ENCODE peak calls at places on chromosomes 11 and 22, in eight cellular contexts. V is thoracic aorta; S is fibroblast of lung; T is activated T-helper 9 cell treated with anti-CD3 and anti-CD28 coated beads, Interleukin-2, amount 50 U/mL, for 16 hours; K is stimulated activated CD8-positive, alpha-beta memory T cell treated with anti-CD3 and anti-CD28 coated beads, Interleukin-4, amount 100 ng/mL, for 1 hour; P is MM.1S; D is EH; I is DMS53. Q is an unnamed sample.
A peak's percentile ranks its signal among the peaks of the same experiment; 100 is the strongest.

GRCh38 chr11:62879554-62879953 is 1.1 kb upstream of the SLC3A2 start:
- DNase-seq in V (no peak), S (no peak), T (no peak), K (no peak), P (no peak), D (peak; percentile 19), I (no peak), Q (no peak)

GRCh38 chr11:84780689-84781293 is 846.4 kb downstream of the DLG2 start:
- DNase-seq in V (no peak), S (peak; percentile 39), T (no peak), K (no peak), P (peak; percentile 54), D (peak; percentile 22), I (peak; percentile 92), Q (peak; percentile 49)

GRCh38 chr11:120013325-120014250 is 124.3 kb downstream of the TRIM29 start:
- DNase-seq in V (no peak), S (peak; percentile 19), T (no peak), K (no peak), P (no peak), D (peak; percentile 7), I (peak; percentile 71), Q (peak; percentile 76)

GRCh38 chr11:28679795-28680194 is 571.6 kb downstream of the METTL15 start:
- DNase-seq in V (no peak), S (peak; percentile 82), T (no peak), K (no peak), P (no peak), D (peak; percentile 95), I (no peak), Q (no peak)

GRCh38 chr11:76369406-76369805 is 11.5 kb downstream of the THAP12 start:
- DNase-seq in V (no peak), S (no peak), T (no peak), K (no peak), P (no peak), D (no peak), I (peak; percentile 72), Q (no peak)

GRCh38 chr11:73996161-73996747 is 12.6 kb downstream of the UCP3 start:
- DNase-seq in V (no peak), S (no peak), T (no peak), K (no peak), P (no peak), D (no peak), I (peak; percentile 95), Q (no peak)

GRCh38 chr11:96341237-96342130 is 1.5 kb downstream of the MAML2 start:
- DNase-seq in V (no peak), S (peak; percentile 45), T (peak; percentile 55), K (peak; percentile 32), P (peak; percentile 85), D (peak; percentile 58), I (peak; percentile 48), Q (peak; percentile 54)

GRCh38 chr11:133910101-133910500 is 46.7 kb downstream of the IGSF9B start:
- DNase-seq in V (no peak), S (no peak), T (no peak), K (no peak), P (no peak), D (no peak), I (no peak), Q (no peak)

GRCh38 chr22:45235101-45235777 is 5.5 kb downstream of the KIAA0930 start:
- DNase-seq in V (no peak), S (no peak), T (no peak), K (no peak), P (peak; percentile 88), D (no peak), I (peak; percentile 45), Q (no peak)

GRCh38 chr11:64044730-64045386 is 9.1 kb downstream of the FLRT1 start:
- DNase-seq in V (no peak), S (no peak), T (no peak), K (no peak), P (no peak), D (no peak), I (peak; percentile 65), Q (peak; percentile 76)

GRCh38 chr11:106480581-106481185 is 403.2 kb downstream of the AASDHPPT start:
- DNase-seq in V (no peak), S (peak; percentile 86), T (no peak), K (no peak), P (no peak), D (no peak), I (no peak), Q (no peak)

GRCh38 chr22:27193636-27194035 is 536.2 kb downstream of the MIAT start:
- DNase-seq in V (no peak), S (no peak), T (no peak), K (no peak), P (no peak), D (no peak), I (no peak), Q (no peak)

GRCh38 chr11:116387623-116388022 is 385.2 kb downstream of the BUD13 start:
- DNase-seq in V (no peak), S (no peak), T (no peak), K (no peak), P (no peak), D (no peak), I (no peak), Q (peak; percentile 68)

GRCh38 chr11:128714881-128715280 is 21.0 kb downstream of the FLI1 start:
- DNase-seq in V (no peak), S (peak; percentile 100), T (no peak), K (no peak), P (no peak), D (peak; percentile 100), I (no peak), Q (no peak)

GRCh38 chr11:8090756-8091155 is 9.7 kb downstream of the TUB start:
- DNase-seq in V (no peak), S (peak; percentile 32), T (no peak), K (no peak), P (peak; percentile 38), D (peak; percentile 42), I (peak; percentile 44), Q (peak; percentile 74)

GRCh38 chr11:69321877-69322350 is 28.0 kb downstream of the MYEOV start:
- DNase-seq in V (peak; percentile 54), S (peak; percentile 98), T (no peak), K (no peak), P (no peak), D (peak; percentile 99), I (no peak), Q (peak; percentile 2)

GRCh38 chr11:86990520-86990919 is 35.3 kb upstream of the FZD4 start:
- DNase-seq in V (no peak), S (peak; percentile 86), T (no peak), K (no peak), P (no peak), D (peak; percentile 82), I (no peak), Q (no peak)

GRCh38 chr11:121112498-121113455 is 11.7 kb downstream of the TECTA start:
- DNase-seq in V (peak; percentile 9), S (peak; percentile 77), T (no peak), K (no peak), P (peak; percentile 68), D (peak; percentile 75), I (peak; percentile 92), Q (peak; percentile 74)

GRCh38 chr11:8283510-8284272 is 20.0 kb upstream of the LMO1 start:
- DNase-seq in V (no peak), S (peak; percentile 21), T (no peak), K (no peak), P (no peak), D (no peak), I (peak; percentile 80), Q (peak; percentile 96)

GRCh38 chr11:34756591-34756990 is 135.7 kb downstream of the EHF start:
- DNase-seq in V (no peak), S (no peak), T (no peak), K (no peak), P (no peak), D (no peak), I (no peak), Q (no peak)

GRCh38 chr22:38953091-38953490 is 4.3 kb upstream of the APOBEC3A start:
- DNase-seq in V (no peak), S (no peak), T (no peak), K (no peak), P (no peak), D (no peak), I (no peak), Q (no peak)

GRCh38 chr22:36175892-36176291 is 15.3 kb upstream of the APOL3 start:
- DNase-seq in V (no peak), S (no peak), T (no peak), K (no peak), P (no peak), D (no peak), I (peak; percentile 4), Q (no peak)

GRCh38 chr11:69632900-69633299 is 8.1 kb upstream of the CCND1 start:
- DNase-seq in V (no peak), S (no peak), T (no peak), K (no peak), P (no peak), D (no peak), I (no peak), Q (no peak)

GRCh38 chr22:20783844-20784723 is 10.2 kb downstream of the SERPIND1 start:
- DNase-seq in V (no peak), S (peak; percentile 64), T (no peak), K (no peak), P (peak; percentile 67), D (peak; percentile 70), I (peak; percentile 51), Q (peak; percentile 69)

GRCh38 chr11:8092587-8093424 is 11.8 kb downstream of the TUB start:
- DNase-seq in V (peak; percentile 22), S (peak; percentile 57), T (peak; percentile 12), K (no peak), P (peak; percentile 68), D (peak; percentile 80), I (peak; percentile 90), Q (peak; percentile 81)

GRCh38 chr11:1130276-1131032 is 27.3 kb upstream of the MUC5AC start:
- DNase-seq in V (no peak), S (no peak), T (no peak), K (no peak), P (no peak), D (no peak), I (no peak), Q (no peak)

GRCh38 chr11:100827934-100828661 is 141.0 kb downstream of the ARHGAP42 start:
- DNase-seq in V (no peak), S (peak; percentile 88), T (no peak), K (no peak), P (peak; percentile 40), D (no peak), I (peak; percentile 87), Q (peak; percentile 62)

Q was measured in NCI-H82.